ENCODE peak calls at places on chromosomes 7 and 10, in four cellular contexts. Q, E, B and Z are unnamed samples.

GRCh38 chr7:112437038-112437437 is 13.2 kb upstream of the IFRD1 start:
- DNase-seq in Q (no peak), E (no peak), B (no peak), Z (no peak)

GRCh38 chr7:137760111-137760510 is 86.7 kb downstream of the DGKI start:
- DNase-seq in Q (no peak), E (no peak), B (peak; percentile 20), Z (no peak)

GRCh38 chr7:122304604-122304975 is at the start of gene FEZF1:
- DNase-seq in Q (no peak), E (no peak), B (no peak), Z (no peak)

GRCh38 chr10:77165445-77166316 is 471.9 kb downstream of the KCNMA1 start:
- DNase-seq in Q (no peak), E (peak; percentile 38), B (no peak), Z (peak; percentile 38)

GRCh38 chr7:66321283-66321682 is 116.1 kb downstream of the TPST1 start:
- DNase-seq in Q (no peak), E (no peak), B (no peak), Z (no peak)

GRCh38 chr7:108413782-108414492 is 42.3 kb downstream of the NRCAM start:
- DNase-seq in Q (no peak), E (no peak), B (no peak), Z (no peak)

GRCh38 chr10:80412521-80412920 is 4.2 kb downstream of the PRXL2A start:
- DNase-seq in Q (no peak), E (no peak), B (no peak), Z (no peak)

GRCh38 chr10:71888623-71889387 is 37.8 kb upstream of the PSAP start:
- DNase-seq in Q (peak; percentile 50), E (peak; percentile 97), B (peak; percentile 84), Z (peak; percentile 85)

GRCh38 chr10:58023341-58024073 is 244.2 kb downstream of the IPMK start:
- DNase-seq in Q (no peak), E (no peak), B (no peak), Z (no peak)

GRCh38 chr10:128324058-128324457 is 197.8 kb upstream of the MKI67 start:
- DNase-seq in Q (no peak), E (no peak), B (peak; percentile 4), Z (no peak)

GRCh38 chr10:29431711-29432110 is 142.8 kb downstream of the LYZL1 start:
- DNase-seq in Q (no peak), E (no peak), B (no peak), Z (no peak)